ENCODE peak calls at places on chromosomes 5 and 9, in five cellular contexts. P, E, U, O and Q are unnamed samples.

GRCh38 chr5:55030220-55030619 is 6.2 kb downstream of the GZMK start:
- DNase-seq in U (no peak), O (no peak), P (no peak), E (no peak), Q (no peak)

GRCh38 chr9:69785757-69786156 is 25.9 kb upstream of the PTAR1 start:
- DNase-seq in E (peak; percentile 28), P (no peak), U (no peak), O (no peak), Q (no peak)

GRCh38 chr5:180599981-180600553 is 8.8 kb upstream of the SCGB3A1 start:
- DNase-seq in O (no peak), P (no peak), U (no peak), E (no peak), Q (no peak)

GRCh38 chr5:52898961-52899680 is 90.0 kb upstream of the ITGA2 start:
- DNase-seq in E (no peak), P (no peak), U (no peak), O (no peak), Q (no peak)

GRCh38 chr5:154479944-154480750 is 2.1 kb upstream of the HAND1 start:
- DNase-seq in O (no peak), U (no peak), E (peak; percentile 30), P (no peak), Q (no peak)

GRCh38 chr9:3534614-3535404 is 9.0 kb upstream of the RFX3 start:
- DNase-seq in P (no peak), E (no peak), U (no peak), O (no peak), Q (no peak)

GRCh38 chr9:80679920-80680319 is 1009.4 kb downstream of the TLE1 start:
- DNase-seq in P (no peak), O (no peak), U (no peak), E (no peak), Q (no peak)

GRCh38 chr9:100063185-100063584 is 35.6 kb downstream of the ERP44 start:
- DNase-seq in U (no peak), E (peak; percentile 30), P (no peak), O (no peak), Q (no peak)

GRCh38 chr9:69157751-69158466 is 16.2 kb upstream of the TJP2 start:
- DNase-seq in U (no peak), O (no peak), P (no peak), E (peak; percentile 70), Q (no peak)

GRCh38 chr9:21043841-21044240 is 12.4 kb upstream of the HACD4 start:
- DNase-seq in E (no peak), O (no peak), U (no peak), P (no peak), Q (no peak)

GRCh38 chr5:77076961-77077820 is 9.9 kb downstream of the ZBED3 start:
- DNase-seq in E (peak; percentile 72), O (no peak), U (peak; percentile 40), P (no peak), Q (peak; percentile 67)

GRCh38 chr9:133437753-133438531 is 15.8 kb downstream of the ADAMTS13 start:
- DNase-seq in P (no peak), U (peak; percentile 47), O (no peak), E (no peak), Q (no peak)

GRCh38 chr5:134240421-134240962 is 14.6 kb upstream of the PPP2CA start:
- DNase-seq in E (peak; percentile 34), O (no peak), P (no peak), U (no peak), Q (no peak)

GRCh38 chr5:174046558-174046957 is 1.1 kb downstream of the NSG2 start:
- DNase-seq in U (no peak), E (no peak), O (no peak), P (no peak), Q (no peak)

GRCh38 chr5:7808998-7809397 is 41.9 kb downstream of the CFAP90 start:
- DNase-seq in O (no peak), P (no peak), U (no peak), E (no peak), Q (no peak)

GRCh38 chr5:161086456-161086855 is 234.4 kb upstream of the ATP10B start:
- DNase-seq in U (no peak), P (no peak), O (no peak), E (peak; percentile 53), Q (no peak)

GRCh38 chr5:25858019-25858418 is 1180.4 kb downstream of the CDH9 start:
- DNase-seq in U (no peak), O (no peak), E (no peak), P (no peak), Q (no peak)

GRCh38 chr5:44603496-44604272 is 205.1 kb upstream of the MRPS30 start:
- DNase-seq in E (no peak), P (no peak), U (peak; percentile 0), O (no peak), Q (no peak)

GRCh38 chr5:1516615-1517601 is 6.9 kb downstream of the LPCAT1 start:
- DNase-seq in O (no peak), U (no peak), E (peak; percentile 93), P (no peak), Q (peak; percentile 6)

GRCh38 chr5:82924241-82924989 is 152.8 kb downstream of the TMEM167A start:
- DNase-seq in P (no peak), E (no peak), O (no peak), U (no peak), Q (no peak)

GRCh38 chr5:157543825-157544622 is 31.6 kb downstream of the ADAM19 start:
- DNase-seq in P (no peak), E (no peak), O (no peak), U (no peak), Q (no peak)

GRCh38 chr5:154236-154635 is 37.1 kb upstream of the LRRC14B start:
- DNase-seq in O (no peak), E (no peak), U (no peak), P (no peak), Q (no peak)

GRCh38 chr9:133528001-133528886 is 3.5 kb upstream of the MYMK start:
- DNase-seq in O (no peak), P (no peak), E (no peak), U (no peak), Q (no peak)

GRCh38 chr5:41371741-41372140 is 138.7 kb downstream of the PLCXD3 start:
- DNase-seq in O (no peak), U (no peak), P (no peak), E (peak; percentile 74), Q (no peak)

GRCh38 chr9:70135176-70135575 is 91.5 kb downstream of the MAMDC2 start:
- DNase-seq in O (no peak), P (no peak), E (no peak), U (no peak), Q (no peak)

GRCh38 chr5:139733698-139734491 is 61.7 kb upstream of the PSD2 start:
- DNase-seq in P (no peak), U (no peak), E (peak; percentile 39), O (no peak), Q (no peak)

GRCh38 chr9:75111019-75111622 is 22.8 kb downstream of the OSTF1 start:
- DNase-seq in O (no peak), P (no peak), E (peak; percentile 39), U (no peak), Q (no peak)